ENCODE peak calls at places on chromosomes 12 and 14, in nine cellular contexts. J is CD8-positive, alpha-beta T cell; B is aorta; D is CD8-positive, alpha-beta memory T cell; O is cardiac muscle cell; L is lower lobe of right lung; N is neural progenitor cell; Y is transverse colon; T is GM23248. R is an unnamed sample. For H3K9me3 and H3K36me3, the result is how much of the 10 kb centered on the place peaks cover.

GRCh38 chr12:43349863-43350262 is 202.1 kb downstream of the ADAMTS20 start:
- DNase-seq in J (no peak), B (no peak), D (no peak), O (peak), L (no peak), N (no peak), Y (no peak), T (peak), R (no peak)

GRCh38 chr12:8890313-8891084 is 23.8 kb upstream of the PHC1 start:
- DNase-seq in J (peak), B (no peak), D (peak), O (peak), L (peak), N (peak), Y (peak), T (peak), R (peak)

GRCh38 chr14:103422981-103423600 is 37.9 kb downstream of the MARK3 start:
- DNase-seq in J (no peak), B (no peak), D (no peak), O (peak), L (no peak), N (no peak), Y (no peak), T (peak), R (no peak)

GRCh38 chr12:70759161-70759918 is 122.1 kb upstream of the PTPRB start:
- DNase-seq in J (no peak), B (no peak), D (no peak), O (no peak), L (no peak), N (no peak), Y (no peak), T (no peak), R (no peak)

GRCh38 chr12:129160282-129160681 is 307.0 kb downstream of the GLT1D1 start:
- DNase-seq in J (no peak), B (no peak), D (no peak), O (no peak), L (no peak), N (no peak), Y (no peak), T (no peak), R (no peak)

GRCh38 chr14:66306101-66306500 is 180.1 kb upstream of the CCDC196 start:
- DNase-seq in J (no peak), B (no peak), D (no peak), O (no peak), L (no peak), N (no peak), Y (no peak), T (no peak), R (no peak)

GRCh38 chr12:121613424-121613823 is 12.9 kb upstream of the ORAI1 start:
- DNase-seq in J (no peak), B (no peak), D (no peak), O (no peak), L (no peak), N (no peak), Y (no peak), T (no peak), R (no peak)

GRCh38 chr12:124510301-124510970 is 57.0 kb downstream of the NCOR2 start:
- DNase-seq in J (no peak), B (no peak), D (no peak), O (no peak), L (no peak), N (no peak), Y (peak), T (no peak), R (no peak)

DNA sequence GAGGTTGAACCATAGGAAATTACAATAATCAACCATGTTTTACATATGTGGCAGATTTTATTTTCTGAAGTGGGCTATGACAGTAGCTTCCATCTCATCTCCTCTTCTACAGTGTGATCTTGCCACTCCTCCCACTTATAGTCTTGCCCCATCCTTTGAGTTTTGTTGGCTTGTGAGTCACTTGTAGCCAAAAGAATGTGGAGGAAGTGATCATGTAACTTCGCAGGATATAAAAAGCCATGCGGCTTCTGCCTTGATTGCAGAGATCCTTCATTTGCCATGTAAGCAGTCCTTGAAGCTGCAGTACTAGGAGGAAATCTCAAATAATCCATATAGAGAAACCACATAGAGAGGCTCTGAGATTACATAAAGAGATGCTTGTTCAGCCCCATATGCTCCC is 13.7 kb upstream of the ZNF84 start:
- DNase-seq in J (no peak), B (no peak), D (no peak), O (no peak), L (no peak), N (no peak), Y (no peak), T (peak), R (no peak)
- H3K4me3 ChIP-seq in J (no peak), B (no peak), D (no peak), O (no peak), L (no peak), N (no peak), Y (no peak), T (no peak), R (no peak)

GRCh38 chr12:3102721-3103410 is 25.7 kb downstream of the TSPAN9 start:
- DNase-seq in J (no peak), B (no peak), D (no peak), O (no peak), L (no peak), N (no peak), Y (no peak), T (no peak), R (no peak)
- H3K9me3 ChIP-seq in J (under half), B (under half), D (under half), O (under half), L (under half), N (under half), Y (under half), T (under half), R (under half)

GRCh38 chr12:7207866-7208612 is 18.6 kb downstream of the PEX5 start:
- DNase-seq in J (no peak), B (no peak), D (no peak), O (no peak), L (no peak), N (no peak), Y (no peak), T (no peak), R (no peak)

GRCh38 chr12:7209958-7210357 is 20.5 kb downstream of the PEX5 start:
- DNase-seq in J (no peak), B (no peak), D (no peak), O (no peak), L (no peak), N (no peak), Y (no peak), T (no peak), R (no peak)

GRCh38 chr12:7205091-7205490 is 15.6 kb downstream of the PEX5 start:
- DNase-seq in J (no peak), B (no peak), D (no peak), O (no peak), L (no peak), N (no peak), Y (no peak), T (no peak), R (no peak)

GRCh38 chr12:7210642-7211151 is 21.2 kb downstream of the PEX5 start:
- DNase-seq in J (no peak), B (no peak), D (no peak), O (no peak), L (no peak), N (no peak), Y (no peak), T (no peak), R (no peak)

GRCh38 chr12:7206691-7207090 is 17.2 kb downstream of the PEX5 start:
- DNase-seq in J (no peak), B (no peak), D (no peak), O (no peak), L (no peak), N (no peak), Y (no peak), T (no peak), R (no peak)
- H3K36me3 ChIP-seq in J (under half), B (under half), D (under half), O (under half), L (half or more), N (under half), Y (half or more), T (under half), R (half or more)

GRCh38 chr14:23324455-23324846 is 3.2 kb downstream of the PABPN1 start:
- DNase-seq in J (no peak), B (no peak), D (no peak), O (no peak), L (no peak), N (no peak), Y (no peak), T (no peak), R (no peak)

GRCh38 chr14:23323838-23324454 is 2.7 kb downstream of the PABPN1 start:
- DNase-seq in J (no peak), B (no peak), D (no peak), O (no peak), L (no peak), N (no peak), Y (no peak), T (no peak), R (no peak)

GRCh38 chr14:23327947-23328744 is 6.9 kb downstream of the PABPN1 start:
- DNase-seq in J (peak), B (no peak), D (peak), O (peak), L (no peak), N (peak), Y (peak), T (peak), R (peak)

GRCh38 chr14:23324993-23325392 is 3.7 kb downstream of the PABPN1 start:
- DNase-seq in J (no peak), B (no peak), D (no peak), O (no peak), L (no peak), N (no peak), Y (no peak), T (no peak), R (no peak)

GRCh38 chr14:23326491-23327332 is 5.5 kb downstream of the PABPN1 start:
- DNase-seq in J (no peak), B (no peak), D (no peak), O (no peak), L (no peak), N (no peak), Y (no peak), T (no peak), R (no peak)
- H3K4me3 ChIP-seq in J (no peak), B (no peak), D (no peak), O (no peak), L (no peak), N (no peak), Y (no peak), T (no peak), R (no peak)